ENCODE peak calls at places on chromosomes 12 and 14, in eight cellular contexts. O is endodermal cell; P is T47D; A is Ammon's horn; N is memory B cell; V is CD4-positive, alpha-beta memory T cell; E is cardiac muscle cell; J is GM13977. Y is an unnamed sample.

GRCh38 chr12:116426391-116427136 is 132.6 kb upstream of the MAP1LC3B2 start:
- DNase-seq in O (peak; percentile 99), P (no peak), A (no peak), N (no peak), V (no peak), E (peak; percentile 99), J (no peak), Y (no peak)

GRCh38 chr12:76643438-76643837 is 83.9 kb upstream of the OSBPL8 start:
- DNase-seq in O (no peak), P (no peak), A (no peak), N (no peak), V (no peak), E (no peak), J (no peak), Y (no peak)

GRCh38 chr12:132500137-132500855 is 10.3 kb downstream of the FBRSL1 start:
- DNase-seq in O (peak; percentile 90), P (no peak), A (no peak), N (no peak), V (no peak), E (no peak), J (no peak), Y (no peak)

GRCh38 chr14:103628684-103629502 is at the start of gene KLC1:
- DNase-seq in O (peak; percentile 91), P (peak; percentile 82), A (peak; percentile 83), N (peak; percentile 91), V (peak; percentile 80), E (peak; percentile 76), J (peak; percentile 93), Y (no peak)

GRCh38 chr12:131063427-131063826 is 109.7 kb downstream of the ADGRD1 start:
- DNase-seq in O (no peak), P (no peak), A (no peak), N (no peak), V (no peak), E (no peak), J (no peak), Y (no peak)

GRCh38 chr12:7907009-7907408 is 29.0 kb downstream of the SLC2A3 start:
- DNase-seq in O (peak; percentile 96), P (no peak), A (no peak), N (no peak), V (no peak), E (peak; percentile 48), J (no peak), Y (no peak)

GRCh38 chr12:108570743-108571603 is 8.6 kb downstream of the ISCU start:
- DNase-seq in O (peak; percentile 52), P (no peak), A (peak; percentile 44), N (no peak), V (no peak), E (peak; percentile 75), J (no peak), Y (no peak)

GRCh38 chr12:120659151-120659525 is 18.7 kb downstream of the CABP1 start:
- DNase-seq in O (no peak), P (no peak), A (no peak), N (no peak), V (no peak), E (no peak), J (no peak), Y (no peak)

GRCh38 chr12:32502693-32503510 is 103.5 kb downstream of the FGD4 start:
- DNase-seq in O (no peak), P (no peak), A (peak; percentile 74), N (no peak), V (no peak), E (peak; percentile 91), J (no peak), Y (no peak)

GRCh38 chr12:123997908-123998307 is 24.9 kb downstream of the ZNF664 start:
- DNase-seq in O (no peak), P (no peak), A (no peak), N (no peak), V (no peak), E (no peak), J (no peak), Y (no peak)

GRCh38 chr14:104957146-104958113 is 20.7 kb downstream of the AHNAK2 start:
- DNase-seq in O (no peak), P (no peak), A (no peak), N (no peak), V (no peak), E (no peak), J (no peak), Y (no peak)

Y was measured in GM12864.